ENCODE peak calls at places on chromosome 18, in eight cellular contexts. Y is RCC 7860, W is GM04504, C is EL, M is upper lobe of right lung, S is activated T-cell treated with anti-CD3 and anti-CD28 coated beads for 24 hours, E is amniotic epithelial cell, G is GM04503. N is an unnamed sample.

GRCh38 chr18:51486735-51487366 is 289.4 kb upstream of the MEX3C start:
- DNase-seq in Y (no peak), W (no peak), C (no peak), M (no peak), S (no peak), E (no peak), G (no peak), N (no peak)

GRCh38 chr18:25704096-25704870 is 352.3 kb upstream of the ZNF521 start:
- DNase-seq in Y (no peak), W (no peak), C (no peak), M (no peak), S (no peak), E (peak), G (no peak), N (no peak)

GRCh38 chr18:47881752-47882455 is 48.6 kb downstream of the SMAD2 start:
- DNase-seq in Y (peak), W (no peak), C (peak), M (no peak), S (no peak), E (peak), G (no peak), N (no peak)

GRCh38 chr18:27656167-27656778 is 471.2 kb upstream of the CHST9 start:
- DNase-seq in Y (peak), W (no peak), C (peak), M (no peak), S (no peak), E (peak), G (no peak), N (no peak)

GRCh38 chr18:67239826-67240225 is 276.7 kb downstream of the DSEL start:
- DNase-seq in Y (no peak), W (no peak), C (no peak), M (no peak), S (no peak), E (no peak), G (no peak), N (no peak)

GRCh38 chr18:22282311-22283235 is 113.2 kb downstream of the GATA6 start:
- DNase-seq in Y (peak), W (no peak), C (peak), M (no peak), S (peak), E (peak), G (no peak), N (no peak)

GRCh38 chr18:75205760-75206109 is 3.2 kb downstream of the PTGR3 start:
- DNase-seq in Y (no peak), W (no peak), C (peak), M (no peak), S (no peak), E (peak), G (no peak), N (no peak)

GRCh38 chr18:23872701-23873550 is 141.6 kb upstream of the TTC39C start:
- DNase-seq in Y (no peak), W (no peak), C (no peak), M (no peak), S (no peak), E (no peak), G (no peak), N (no peak)

GRCh38 chr18:33116376-33116775 is 324.1 kb downstream of the CCDC178 start:
- DNase-seq in Y (no peak), W (no peak), C (no peak), M (peak), S (no peak), E (no peak), G (no peak), N (peak)

GRCh38 chr18:46133534-46133933 is 29.3 kb downstream of the HAUS1 start:
- DNase-seq in Y (no peak), W (no peak), C (no peak), M (no peak), S (no peak), E (no peak), G (no peak), N (no peak)

GRCh38 chr18:13265901-13266207 is 47.3 kb downstream of the LDLRAD4 start:
- DNase-seq in Y (no peak), W (no peak), C (no peak), M (no peak), S (no peak), E (no peak), G (no peak), N (no peak)

GRCh38 chr18:70491734-70492348 is 203.0 kb downstream of the SOCS6 start:
- DNase-seq in Y (peak), W (peak), C (peak), M (no peak), S (peak), E (peak), G (peak), N (no peak)

GRCh38 chr18:692841-693240 is 19.6 kb downstream of the ENOSF1 start:
- DNase-seq in Y (no peak), W (no peak), C (no peak), M (no peak), S (no peak), E (no peak), G (no peak), N (no peak)

GRCh38 chr18:40222736-40223135 is 1732.3 kb upstream of the PIK3C3 start:
- DNase-seq in Y (no peak), W (peak), C (no peak), M (no peak), S (no peak), E (peak), G (no peak), N (no peak)

GRCh38 chr18:57666818-57667497 is 45.3 kb upstream of the NARS1 start:
- DNase-seq in Y (no peak), W (peak), C (no peak), M (no peak), S (no peak), E (peak), G (peak), N (no peak)

GRCh38 chr18:70457223-70457622 is 168.4 kb downstream of the SOCS6 start:
- DNase-seq in Y (no peak), W (no peak), C (no peak), M (no peak), S (no peak), E (no peak), G (no peak), N (no peak)

GRCh38 chr18:80033181-80034067 is 810 bp upstream of the RBFA start:
- DNase-seq in Y (no peak), W (peak), C (no peak), M (peak), S (peak), E (peak), G (no peak), N (no peak)

GRCh38 chr18:77086034-77086433 is 46.5 kb downstream of the MBP start:
- DNase-seq in Y (no peak), W (peak), C (peak), M (no peak), S (no peak), E (peak), G (peak), N (no peak)

GRCh38 chr18:67199993-67200617 is 316.4 kb downstream of the DSEL start:
- DNase-seq in Y (peak), W (peak), C (peak), M (no peak), S (no peak), E (peak), G (peak), N (no peak)

GRCh38 chr18:58025733-58026132 is 18.3 kb upstream of the NEDD4L start:
- DNase-seq in Y (no peak), W (no peak), C (peak), M (no peak), S (no peak), E (peak), G (no peak), N (no peak)

GRCh38 chr18:61608306-61608705 is 275.1 kb downstream of the CDH20 start:
- DNase-seq in Y (no peak), W (no peak), C (no peak), M (no peak), S (no peak), E (no peak), G (no peak), N (no peak)

N was measured in spleen.